ENCODE peak calls at places on chromosomes 16 and 17, in seven cellular contexts. Y, W, J, D, N, P and L are unnamed samples.

GRCh38 chr17:3722716-3723115 is 987 bp upstream of the HASPIN start:
- DNase-seq in Y (no peak), W (no peak), J (no peak), D (no peak), N (no peak), P (no peak), L (no peak)

GRCh38 chr17:63140255-63140654 is 174.2 kb downstream of the TANC2 start:
- DNase-seq in Y (peak; percentile 52), W (peak; percentile 61), J (peak; percentile 35), D (no peak), N (peak; percentile 25), P (no peak), L (peak; percentile 17)

GRCh38 chr17:62573480-62574117 is 53.9 kb upstream of the MRC2 start:
- DNase-seq in Y (no peak), W (no peak), J (no peak), D (no peak), N (no peak), P (no peak), L (no peak)

GRCh38 chr17:76085066-76085730 is 6.2 kb downstream of the ZACN start:
- DNase-seq in Y (no peak), W (no peak), J (no peak), D (no peak), N (no peak), P (no peak), L (no peak)

GRCh38 chr17:76046064-76046463 is 19.0 kb upstream of the EVPL start:
- DNase-seq in Y (no peak), W (no peak), J (no peak), D (no peak), N (no peak), P (no peak), L (no peak)

GRCh38 chr17:81932333-81932983 is 4.6 kb downstream of the PYCR1 start:
- DNase-seq in Y (no peak), W (no peak), J (no peak), D (no peak), N (peak; percentile 22), P (no peak), L (no peak)

GRCh38 chr16:65120811-65121721 is 797 bp downstream of the CDH11 start:
- DNase-seq in Y (no peak), W (no peak), J (no peak), D (peak; percentile 20), N (no peak), P (no peak), L (no peak)

GRCh38 chr16:50752481-50753235 is 10.8 kb downstream of the CYLD start:
- DNase-seq in Y (no peak), W (no peak), J (no peak), D (no peak), N (no peak), P (no peak), L (no peak)

GRCh38 chr16:87621976-87622713 is 19.8 kb downstream of the JPH3 start:
- DNase-seq in Y (peak; percentile 19), W (no peak), J (no peak), D (no peak), N (no peak), P (no peak), L (no peak)

GRCh38 chr16:12081048-12081404 is 104.5 kb downstream of the SNX29 start:
- DNase-seq in Y (no peak), W (no peak), J (no peak), D (no peak), N (no peak), P (peak; percentile 40), L (no peak)

GRCh38 chr17:5841862-5842261 is 228.3 kb upstream of the WSCD1 start:
- DNase-seq in Y (no peak), W (no peak), J (no peak), D (no peak), N (no peak), P (no peak), L (no peak)

GRCh38 chr17:12814718-12815117 is 25.4 kb downstream of the ARHGAP44 start:
- DNase-seq in Y (no peak), W (no peak), J (no peak), D (no peak), N (no peak), P (no peak), L (no peak)

GRCh38 chr17:74037320-74037719 is 166.2 kb upstream of the RPL38 start:
- DNase-seq in Y (peak; percentile 84), W (no peak), J (peak; percentile 42), D (no peak), N (peak; percentile 32), P (no peak), L (no peak)

GRCh38 chr17:75270218-75270965 is 639 bp downstream of the MIF4GD start:
- DNase-seq in Y (peak; percentile 36), W (peak; percentile 81), J (peak; percentile 68), D (peak; percentile 62), N (peak; percentile 75), P (peak; percentile 60), L (peak; percentile 69)

GRCh38 chr17:27873746-27874145 is 19.4 kb downstream of the LYRM9 start:
- DNase-seq in Y (no peak), W (no peak), J (no peak), D (no peak), N (no peak), P (no peak), L (no peak)

GRCh38 chr16:53912155-53912554 is 208.2 kb downstream of the FTO start:
- DNase-seq in Y (no peak), W (peak; percentile 7), J (peak; percentile 62), D (no peak), N (no peak), P (no peak), L (peak; percentile 0)

GRCh38 chr16:75068075-75068474 is 48.5 kb downstream of the LDHD start:
- DNase-seq in Y (no peak), W (no peak), J (no peak), D (no peak), N (no peak), P (no peak), L (no peak)